ENCODE peak calls at places on chromosomes 6 and 20, in six cellular contexts. B is RWPE1, T is GM12865, U is dorsolateral prefrontal cortex, F is HL-60, S is lower lobe of right lung. Q is an unnamed sample.

GRCh38 chr6:158730175-158730907 is 80.5 kb downstream of the SYTL3 start:
- DNase-seq in B (no peak), T (no peak), U (no peak), F (no peak), S (no peak), Q (no peak)

GRCh38 chr6:158058156-158058723 is 76.6 kb downstream of the SYNJ2 start:
- DNase-seq in B (no peak), T (no peak), U (no peak), F (peak), S (no peak), Q (no peak)

GRCh38 chr6:12467706-12468670 is 177.8 kb downstream of the EDN1 start:
- DNase-seq in B (no peak), T (no peak), U (no peak), F (no peak), S (no peak), Q (no peak)

GRCh38 chr6:46581459-46582177 is 71.0 kb downstream of the CYP39A1 start:
- DNase-seq in B (no peak), T (no peak), U (no peak), F (no peak), S (no peak), Q (no peak)

GRCh38 chr6:117605169-117605826 is 3.0 kb upstream of the GOPC start:
- DNase-seq in B (peak), T (peak), U (no peak), F (peak), S (no peak), Q (peak)

GRCh38 chr6:25442898-25443297 is 163.7 kb downstream of the CARMIL1 start:
- DNase-seq in B (no peak), T (no peak), U (no peak), F (no peak), S (no peak), Q (no peak)

GRCh38 chr20:8132015-8132631 is at the start of gene PLCB1:
- DNase-seq in B (peak), T (peak), U (peak), F (no peak), S (peak), Q (peak)

GRCh38 chr6:27267865-27268444 is 20.5 kb downstream of the PRSS16 start:
- DNase-seq in B (no peak), T (no peak), U (no peak), F (no peak), S (no peak), Q (no peak)

GRCh38 chr20:62409935-62410741 is 3.1 kb upstream of the CABLES2 start:
- DNase-seq in B (peak), T (no peak), U (no peak), F (no peak), S (peak), Q (peak)

GRCh38 chr20:49701313-49701731 is 12.4 kb downstream of the B4GALT5 start:
- DNase-seq in B (no peak), T (no peak), U (no peak), F (peak), S (no peak), Q (no peak)

GRCh38 chr6:39083111-39083702 is 31.8 kb downstream of the SAYSD1 start:
- DNase-seq in B (no peak), T (no peak), U (no peak), F (no peak), S (no peak), Q (no peak)

GRCh38 chr20:1215386-1216170 is 10.3 kb upstream of the RAD21L1 start:
- DNase-seq in B (no peak), T (no peak), U (no peak), F (no peak), S (no peak), Q (no peak)

GRCh38 chr20:57693002-57693582 is 16.7 kb downstream of the PMEPA1 start:
- DNase-seq in B (peak), T (no peak), U (no peak), F (no peak), S (peak), Q (no peak)
- TF ChIP-seq CTCF in B (no peak), T (no peak), U (no peak), F (no peak), S (peak), Q (no peak)

GRCh38 chr20:17682103-17682888 is at the start of gene RRBP1:
- DNase-seq in B (peak), T (peak), U (peak), F (peak), S (peak), Q (peak)
- TF ChIP-seq CTCF in B (peak), T (peak), U (peak), F (peak), S (peak), Q (peak)

DNA sequence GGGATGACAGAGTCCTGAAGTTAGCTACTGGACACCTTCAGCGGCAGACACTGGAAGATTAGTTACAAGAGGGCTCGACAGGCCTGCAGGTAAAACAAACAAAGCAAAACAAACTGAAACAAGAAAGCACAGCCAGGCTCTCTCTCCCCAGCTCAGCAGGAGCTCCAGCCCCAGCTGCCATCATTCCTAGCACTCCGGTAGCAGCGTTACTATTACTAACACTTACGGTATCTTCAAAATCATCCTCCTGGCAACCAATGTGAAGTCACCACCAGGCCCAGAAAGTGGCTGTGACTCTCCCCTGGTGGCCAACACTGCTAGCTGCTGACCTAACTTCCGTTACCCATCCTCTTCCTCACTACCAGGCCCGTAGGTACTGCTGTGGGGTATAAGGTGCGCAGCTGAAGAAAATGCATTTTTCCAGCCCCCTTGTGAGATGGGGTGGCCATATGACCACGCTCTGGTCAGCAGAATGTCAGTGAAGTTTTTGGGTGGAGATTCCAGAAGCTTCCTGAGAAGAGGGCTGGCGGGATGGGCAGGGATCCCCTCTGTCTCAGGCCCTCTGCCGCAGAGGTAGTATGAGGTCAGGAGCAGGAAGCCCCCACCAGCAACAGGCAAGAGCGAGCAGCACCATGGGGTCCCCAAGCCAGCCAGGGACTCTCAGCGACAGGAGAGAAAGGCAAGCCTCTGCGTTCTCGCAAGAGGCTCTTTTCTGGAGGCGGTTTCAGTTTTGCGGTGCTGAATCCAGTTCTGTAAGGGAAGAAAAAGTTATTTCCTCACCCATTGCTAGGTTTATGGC is 37.4 kb upstream of the TBXT start:
- DNase-seq in B (no peak), T (no peak), U (no peak), F (no peak), S (no peak), Q (no peak)
- TF ChIP-seq CTCF in B (no peak), T (no peak), U (no peak), F (no peak), S (no peak), Q (no peak)

GRCh38 chr6:137214931-137215330 is 4.3 kb downstream of the IFNGR1 start:
- DNase-seq in B (no peak), T (no peak), U (no peak), F (no peak), S (no peak), Q (no peak)
- TF ChIP-seq CTCF in B (no peak), T (no peak), U (no peak), F (no peak), S (no peak), Q (no peak)

Q was measured in neural crest cell.